ENCODE peak calls at places on chromosomes 3 and 15, in nine cellular contexts. One of them, this sample, is unnamed. For H3K4me1, the result is how much of the 10 kb centered on the place peaks cover.

GRCh38 chr3:30614943-30615342 is 8.5 kb downstream of the TGFBR2 start:
- DNase-seq in heart left ventricle: no peak
- DNase-seq in IMR-90: no peak
- DNase-seq in transverse colon: no peak
- DNase-seq in endothelial cell of umbilical vein: peak
- DNase-seq in breast epithelium: no peak
- DNase-seq in uterus: no peak
- DNase-seq in Peyer's patch: no peak
- DNase-seq in HepG2: no peak
- DNase-seq in this sample: no peak

GRCh38 chr3:67685499-67685898 is 31.1 kb upstream of the SUCLG2 start:
- DNase-seq in endothelial cell of umbilical vein: no peak
- DNase-seq in Peyer's patch: peak
- DNase-seq in breast epithelium: no peak
- DNase-seq in heart left ventricle: no peak
- DNase-seq in IMR-90: no peak
- DNase-seq in HepG2: no peak
- DNase-seq in uterus: no peak
- DNase-seq in transverse colon: no peak
- DNase-seq in this sample: no peak

GRCh38 chr15:29676961-29677402 is 145.3 kb downstream of the TJP1 start:
- DNase-seq in endothelial cell of umbilical vein: peak
- DNase-seq in heart left ventricle: no peak
- DNase-seq in breast epithelium: no peak
- DNase-seq in IMR-90: peak
- DNase-seq in uterus: no peak
- DNase-seq in transverse colon: no peak
- DNase-seq in Peyer's patch: no peak
- DNase-seq in HepG2: no peak
- DNase-seq in this sample: peak

GRCh38 chr15:32674681-32675080 is 33.2 kb downstream of the SCG5 start:
- DNase-seq in Peyer's patch: no peak
- DNase-seq in heart left ventricle: no peak
- DNase-seq in IMR-90: no peak
- DNase-seq in endothelial cell of umbilical vein: no peak
- DNase-seq in transverse colon: no peak
- DNase-seq in breast epithelium: no peak
- DNase-seq in uterus: no peak
- DNase-seq in HepG2: no peak
- DNase-seq in this sample: no peak

GRCh38 chr3:42036483-42036823 is 54.7 kb upstream of the TRAK1 start:
- DNase-seq in transverse colon: no peak
- DNase-seq in IMR-90: peak
- DNase-seq in endothelial cell of umbilical vein: peak
- DNase-seq in uterus: peak
- DNase-seq in breast epithelium: no peak
- DNase-seq in HepG2: peak
- DNase-seq in heart left ventricle: peak
- DNase-seq in Peyer's patch: peak
- DNase-seq in this sample: no peak

GRCh38 chr15:59232476-59232875 is 25.8 kb downstream of the LDHAL6B start:
- DNase-seq in uterus: no peak
- DNase-seq in Peyer's patch: no peak
- DNase-seq in IMR-90: peak
- DNase-seq in transverse colon: no peak
- DNase-seq in heart left ventricle: no peak
- DNase-seq in HepG2: no peak
- DNase-seq in breast epithelium: no peak
- DNase-seq in endothelial cell of umbilical vein: peak
- DNase-seq in this sample: no peak

GRCh38 chr15:50051811-50052419 is 67.1 kb downstream of the ATP8B4 start:
- DNase-seq in endothelial cell of umbilical vein: peak
- DNase-seq in heart left ventricle: peak
- DNase-seq in transverse colon: peak
- DNase-seq in HepG2: peak
- DNase-seq in Peyer's patch: peak
- DNase-seq in IMR-90: peak
- DNase-seq in uterus: peak
- DNase-seq in breast epithelium: peak
- DNase-seq in this sample: no peak

GRCh38 chr3:169661567-169662214 is 1.8 kb downstream of the MECOM start:
- DNase-seq in endothelial cell of umbilical vein: peak
- DNase-seq in transverse colon: peak
- DNase-seq in HepG2: no peak
- DNase-seq in breast epithelium: no peak
- DNase-seq in uterus: no peak
- DNase-seq in IMR-90: peak
- DNase-seq in Peyer's patch: peak
- DNase-seq in heart left ventricle: peak
- DNase-seq in this sample: peak

GRCh38 chr3:144921710-144922109 is 950.1 kb downstream of the DIPK2A start:
- DNase-seq in Peyer's patch: no peak
- DNase-seq in IMR-90: no peak
- DNase-seq in breast epithelium: no peak
- DNase-seq in endothelial cell of umbilical vein: no peak
- DNase-seq in heart left ventricle: no peak
- DNase-seq in HepG2: no peak
- DNase-seq in uterus: no peak
- DNase-seq in transverse colon: no peak
- DNase-seq in this sample: no peak

GRCh38 chr15:73568881-73569280 is 64.3 kb downstream of the NPTN start:
- DNase-seq in HepG2: no peak
- DNase-seq in IMR-90: no peak
- DNase-seq in endothelial cell of umbilical vein: no peak
- DNase-seq in breast epithelium: no peak
- DNase-seq in heart left ventricle: no peak
- DNase-seq in uterus: no peak
- DNase-seq in transverse colon: no peak
- DNase-seq in Peyer's patch: no peak
- DNase-seq in this sample: no peak

GRCh38 chr15:90337256-90337655 is 14.8 kb upstream of the ZNF774 start:
- DNase-seq in Peyer's patch: no peak
- DNase-seq in breast epithelium: peak
- DNase-seq in transverse colon: no peak
- DNase-seq in HepG2: no peak
- DNase-seq in uterus: no peak
- DNase-seq in endothelial cell of umbilical vein: no peak
- DNase-seq in heart left ventricle: no peak
- DNase-seq in IMR-90: no peak
- DNase-seq in this sample: no peak

GRCh38 chr15:73227433-73228056 is 141.2 kb downstream of the HCN4 start:
- DNase-seq in IMR-90: no peak
- DNase-seq in uterus: no peak
- DNase-seq in transverse colon: no peak
- DNase-seq in endothelial cell of umbilical vein: no peak
- DNase-seq in breast epithelium: no peak
- DNase-seq in HepG2: peak
- DNase-seq in Peyer's patch: no peak
- DNase-seq in heart left ventricle: no peak
- DNase-seq in this sample: no peak

GRCh38 chr15:43881944-43882343 is 55.1 kb downstream of the WDR76 start:
- DNase-seq in endothelial cell of umbilical vein: peak
- DNase-seq in transverse colon: no peak
- DNase-seq in breast epithelium: no peak
- DNase-seq in IMR-90: no peak
- DNase-seq in heart left ventricle: no peak
- DNase-seq in uterus: no peak
- DNase-seq in HepG2: no peak
- DNase-seq in Peyer's patch: peak
- DNase-seq in this sample: no peak

GRCh38 chr3:86984271-86984670 is 6.7 kb downstream of the VGLL3 start:
- DNase-seq in transverse colon: no peak
- DNase-seq in heart left ventricle: no peak
- DNase-seq in HepG2: no peak
- DNase-seq in endothelial cell of umbilical vein: no peak
- DNase-seq in Peyer's patch: no peak
- DNase-seq in uterus: no peak
- DNase-seq in breast epithelium: no peak
- DNase-seq in IMR-90: peak
- DNase-seq in this sample: no peak

DNA sequence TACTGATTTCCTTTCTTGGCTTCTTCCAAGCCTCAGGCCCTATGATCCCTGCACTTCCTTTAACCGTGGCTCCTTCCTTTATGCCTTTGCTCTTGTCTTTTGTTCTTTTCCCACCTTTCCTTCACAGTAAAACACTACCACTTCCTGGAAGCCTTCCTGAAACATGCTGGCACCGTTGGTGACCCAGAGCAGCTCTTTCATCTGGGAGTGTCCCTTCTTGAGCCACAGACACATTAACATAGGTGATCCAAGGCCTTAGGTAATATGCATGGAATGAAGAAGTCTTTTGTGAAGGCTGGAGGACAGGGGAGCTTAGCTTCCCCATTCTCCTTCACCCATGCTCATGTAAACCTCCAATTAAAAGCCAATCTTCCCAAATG is 39.4 kb downstream of the AMOTL2 start:
- DNase-seq in heart left ventricle: no peak
- DNase-seq in IMR-90: no peak
- DNase-seq in breast epithelium: no peak
- DNase-seq in Peyer's patch: peak
- DNase-seq in endothelial cell of umbilical vein: no peak
- DNase-seq in HepG2: no peak
- DNase-seq in transverse colon: no peak
- DNase-seq in uterus: no peak
- DNase-seq in this sample: peak
- H3K4me1 ChIP-seq in heart left ventricle: under half
- H3K4me1 ChIP-seq in IMR-90: under half
- H3K4me1 ChIP-seq in breast epithelium: under half
- H3K4me1 ChIP-seq in Peyer's patch: under half
- H3K4me1 ChIP-seq in endothelial cell of umbilical vein: under half
- H3K4me1 ChIP-seq in HepG2: half or more
- H3K4me1 ChIP-seq in transverse colon: under half
- H3K4me1 ChIP-seq in uterus: under half
- H3K4me1 ChIP-seq in this sample: half or more

DNA sequence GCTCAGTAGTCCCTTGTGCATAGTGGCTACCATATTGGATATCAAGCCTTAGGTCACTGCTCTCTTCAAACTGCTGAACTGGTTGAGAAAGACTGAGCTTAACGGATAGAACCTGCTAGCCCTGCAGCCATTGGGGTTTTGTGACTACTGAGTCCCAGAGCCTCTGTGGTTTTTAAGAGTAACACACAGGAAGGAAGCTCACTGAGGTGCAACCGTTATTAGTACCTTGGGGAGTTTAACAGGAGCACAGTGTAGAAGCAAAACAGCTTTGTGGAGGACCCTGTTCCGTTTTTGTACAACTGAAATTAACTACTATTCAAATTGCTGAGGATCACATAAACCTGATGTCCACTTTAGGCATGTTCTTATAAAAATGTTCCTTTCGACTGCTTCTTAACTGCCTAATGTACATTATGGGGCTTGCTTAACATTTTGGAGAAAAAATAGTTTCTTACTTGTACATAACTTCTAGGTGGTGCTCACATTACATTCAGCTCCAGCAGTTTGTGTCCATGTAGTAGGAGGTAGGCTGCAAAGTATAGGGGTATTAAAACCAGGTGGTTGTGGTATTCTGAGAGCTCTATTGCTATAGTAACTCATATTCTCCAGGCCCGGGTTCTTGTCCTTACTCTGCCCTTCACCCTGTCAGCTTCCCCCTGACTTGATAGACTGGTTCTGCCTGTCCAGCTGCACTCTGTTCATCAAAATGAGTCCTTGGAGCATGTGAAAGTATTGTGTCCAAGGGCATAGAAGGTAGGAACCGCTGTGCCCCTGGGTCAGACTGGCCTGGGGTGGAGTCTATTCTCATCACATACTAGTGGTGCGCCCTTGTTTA is 17.3 kb downstream of the PXK start:
- DNase-seq in IMR-90: no peak
- DNase-seq in endothelial cell of umbilical vein: no peak
- DNase-seq in Peyer's patch: peak
- DNase-seq in breast epithelium: peak
- DNase-seq in transverse colon: no peak
- DNase-seq in heart left ventricle: no peak
- DNase-seq in HepG2: no peak
- DNase-seq in uterus: no peak
- DNase-seq in this sample: peak
- TF ChIP-seq POLR2A in IMR-90: no peak
- TF ChIP-seq POLR2A in endothelial cell of umbilical vein: no peak
- TF ChIP-seq POLR2A in Peyer's patch: no peak
- TF ChIP-seq POLR2A in breast epithelium: no peak
- TF ChIP-seq POLR2A in transverse colon: no peak
- TF ChIP-seq POLR2A in heart left ventricle: no peak
- TF ChIP-seq POLR2A in HepG2: no peak
- TF ChIP-seq POLR2A in uterus: no peak
- TF ChIP-seq POLR2A in this sample: no peak

GRCh38 chr3:155080692-155081091 is 573 bp downstream of the MME start:
- DNase-seq in Peyer's patch: no peak
- DNase-seq in breast epithelium: no peak
- DNase-seq in HepG2: no peak
- DNase-seq in uterus: no peak
- DNase-seq in transverse colon: no peak
- DNase-seq in heart left ventricle: no peak
- DNase-seq in endothelial cell of umbilical vein: peak
- DNase-seq in IMR-90: no peak
- DNase-seq in this sample: no peak

GRCh38 chr3:155076888-155077287 is 3.2 kb upstream of the MME start:
- DNase-seq in Peyer's patch: no peak
- DNase-seq in HepG2: no peak
- DNase-seq in transverse colon: no peak
- DNase-seq in endothelial cell of umbilical vein: no peak
- DNase-seq in breast epithelium: no peak
- DNase-seq in heart left ventricle: no peak
- DNase-seq in uterus: no peak
- DNase-seq in IMR-90: peak
- DNase-seq in this sample: no peak

GRCh38 chr3:155075200-155075599 is 4.9 kb upstream of the MME start:
- DNase-seq in endothelial cell of umbilical vein: no peak
- DNase-seq in breast epithelium: no peak
- DNase-seq in heart left ventricle: no peak
- DNase-seq in HepG2: no peak
- DNase-seq in IMR-90: no peak
- DNase-seq in uterus: no peak
- DNase-seq in transverse colon: no peak
- DNase-seq in Peyer's patch: no peak
- DNase-seq in this sample: no peak

GRCh38 chr3:155079795-155080546 is at the start of gene MME:
- DNase-seq in uterus: no peak
- DNase-seq in endothelial cell of umbilical vein: peak
- DNase-seq in heart left ventricle: peak
- DNase-seq in IMR-90: peak
- DNase-seq in HepG2: no peak
- DNase-seq in Peyer's patch: peak
- DNase-seq in breast epithelium: peak
- DNase-seq in transverse colon: peak
- DNase-seq in this sample: peak

GRCh38 chr3:155078959-155079794 is 942 bp upstream of the MME start:
- DNase-seq in transverse colon: no peak
- DNase-seq in breast epithelium: peak
- DNase-seq in endothelial cell of umbilical vein: peak
- DNase-seq in HepG2: no peak
- DNase-seq in IMR-90: peak
- DNase-seq in uterus: no peak
- DNase-seq in Peyer's patch: no peak
- DNase-seq in heart left ventricle: no peak
- DNase-seq in this sample: no peak
- TF ChIP-seq CTCF in transverse colon: no peak
- TF ChIP-seq CTCF in breast epithelium: no peak
- TF ChIP-seq CTCF in endothelial cell of umbilical vein: no peak
- TF ChIP-seq CTCF in HepG2: no peak
- TF ChIP-seq CTCF in IMR-90: no peak
- TF ChIP-seq CTCF in uterus: no peak
- TF ChIP-seq CTCF in Peyer's patch: no peak
- TF ChIP-seq CTCF in heart left ventricle: no peak
- TF ChIP-seq CTCF in this sample: no peak

GRCh38 chr15:52290800-52291199 is 4.8 kb downstream of the MYO5C start:
- DNase-seq in HepG2: no peak
- DNase-seq in transverse colon: no peak
- DNase-seq in Peyer's patch: no peak
- DNase-seq in heart left ventricle: no peak
- DNase-seq in IMR-90: no peak
- DNase-seq in breast epithelium: no peak
- DNase-seq in uterus: no peak
- DNase-seq in endothelial cell of umbilical vein: no peak
- DNase-seq in this sample: no peak
- H3K4me1 ChIP-seq in HepG2: half or more
- H3K4me1 ChIP-seq in transverse colon: under half
- H3K4me1 ChIP-seq in Peyer's patch: under half
- H3K4me1 ChIP-seq in heart left ventricle: under half
- H3K4me1 ChIP-seq in IMR-90: under half
- H3K4me1 ChIP-seq in breast epithelium: under half
- H3K4me1 ChIP-seq in uterus: under half
- H3K4me1 ChIP-seq in endothelial cell of umbilical vein: under half
- H3K4me1 ChIP-seq in this sample: under half

This sample was measured in upper lobe of left lung.